ENCODE peak calls at places on chromosomes 2 and 18, in nine cellular contexts. Q is A549, T is body of pancreas, H is GM12892, R is adrenal gland, M is heart left ventricle, E is IMR-90, U is Peyer's patch, X is K562. O is an unnamed sample.

GRCh38 chr18:6022840-6023239 is 127.5 kb upstream of the TMEM200C start:
- DNase-seq in H (no peak), E (peak), Q (no peak), R (no peak), M (no peak), U (no peak), T (no peak), X (no peak), O (no peak)

GRCh38 chr2:229732897-229733296 is 18.5 kb upstream of the DNER start:
- DNase-seq in M (no peak), U (no peak), E (no peak), R (no peak), X (no peak), Q (no peak), T (no peak), H (no peak), O (no peak)

GRCh38 chr2:67649331-67650071 is 252.4 kb downstream of the ETAA1 start:
- DNase-seq in E (peak), U (no peak), X (no peak), T (peak), Q (no peak), R (peak), H (no peak), M (peak), O (no peak)

GRCh38 chr2:648476-649424 is 28.5 kb downstream of the TMEM18 start:
- DNase-seq in U (no peak), T (no peak), E (no peak), R (no peak), M (no peak), H (no peak), X (no peak), Q (no peak), O (peak)

GRCh38 chr2:5387421-5387820 is 304.8 kb upstream of the SOX11 start:
- DNase-seq in T (no peak), Q (no peak), M (no peak), U (no peak), E (no peak), R (no peak), X (no peak), H (no peak), O (no peak)

GRCh38 chr2:41907716-41908328 is 140.0 kb upstream of the PKDCC start:
- DNase-seq in E (peak), Q (no peak), X (peak), H (no peak), U (no peak), R (no peak), M (no peak), T (no peak), O (no peak)

GRCh38 chr2:218671077-218671653 is 637 bp downstream of the RNF25 start:
- DNase-seq in H (no peak), T (no peak), Q (peak), E (peak), U (no peak), X (no peak), R (no peak), M (no peak), O (no peak)

GRCh38 chr2:129877795-129878775 is 101.4 kb upstream of the RAB6C start:
- DNase-seq in H (peak), M (peak), Q (peak), T (no peak), X (no peak), E (peak), U (no peak), R (no peak), O (peak)

GRCh38 chr2:134513468-134513810 is 205.4 kb downstream of the TMEM163 start:
- DNase-seq in Q (no peak), T (no peak), R (no peak), X (no peak), M (no peak), H (no peak), U (no peak), E (no peak), O (no peak)

GRCh38 chr2:121479882-121480522 is 50.7 kb upstream of the RNU4ATAC start:
- DNase-seq in Q (no peak), R (peak), U (no peak), T (peak), E (no peak), H (no peak), X (peak), M (no peak), O (no peak)

GRCh38 chr2:84970266-84970955 is 550 bp upstream of the KCMF1 start:
- DNase-seq in Q (no peak), H (peak), T (peak), R (peak), X (peak), E (peak), U (peak), M (peak), O (peak)
- TF ChIP-seq POLR2A in Q (peak), H (peak), T (peak), R (peak), X (peak), E (peak), U (peak), M (no peak), O (no peak)

GRCh38 chr2:73980566-73980965 is 4.1 kb upstream of the TET3 start:
- DNase-seq in X (no peak), Q (no peak), U (no peak), R (peak), H (no peak), E (no peak), M (no peak), T (no peak), O (no peak)

GRCh38 chr2:73982140-73982617 is 2.5 kb upstream of the TET3 start:
- DNase-seq in T (no peak), M (no peak), U (no peak), Q (no peak), R (no peak), X (no peak), H (no peak), E (peak), O (peak)

GRCh38 chr2:73979686-73980085 is 5.0 kb upstream of the TET3 start:
- DNase-seq in T (no peak), E (peak), R (peak), M (no peak), H (no peak), Q (no peak), U (no peak), X (no peak), O (no peak)

GRCh38 chr2:73983322-73984202 is 1.1 kb upstream of the TET3 start:
- DNase-seq in R (no peak), U (peak), T (peak), M (no peak), E (no peak), H (peak), X (peak), Q (peak), O (peak)

DNA sequence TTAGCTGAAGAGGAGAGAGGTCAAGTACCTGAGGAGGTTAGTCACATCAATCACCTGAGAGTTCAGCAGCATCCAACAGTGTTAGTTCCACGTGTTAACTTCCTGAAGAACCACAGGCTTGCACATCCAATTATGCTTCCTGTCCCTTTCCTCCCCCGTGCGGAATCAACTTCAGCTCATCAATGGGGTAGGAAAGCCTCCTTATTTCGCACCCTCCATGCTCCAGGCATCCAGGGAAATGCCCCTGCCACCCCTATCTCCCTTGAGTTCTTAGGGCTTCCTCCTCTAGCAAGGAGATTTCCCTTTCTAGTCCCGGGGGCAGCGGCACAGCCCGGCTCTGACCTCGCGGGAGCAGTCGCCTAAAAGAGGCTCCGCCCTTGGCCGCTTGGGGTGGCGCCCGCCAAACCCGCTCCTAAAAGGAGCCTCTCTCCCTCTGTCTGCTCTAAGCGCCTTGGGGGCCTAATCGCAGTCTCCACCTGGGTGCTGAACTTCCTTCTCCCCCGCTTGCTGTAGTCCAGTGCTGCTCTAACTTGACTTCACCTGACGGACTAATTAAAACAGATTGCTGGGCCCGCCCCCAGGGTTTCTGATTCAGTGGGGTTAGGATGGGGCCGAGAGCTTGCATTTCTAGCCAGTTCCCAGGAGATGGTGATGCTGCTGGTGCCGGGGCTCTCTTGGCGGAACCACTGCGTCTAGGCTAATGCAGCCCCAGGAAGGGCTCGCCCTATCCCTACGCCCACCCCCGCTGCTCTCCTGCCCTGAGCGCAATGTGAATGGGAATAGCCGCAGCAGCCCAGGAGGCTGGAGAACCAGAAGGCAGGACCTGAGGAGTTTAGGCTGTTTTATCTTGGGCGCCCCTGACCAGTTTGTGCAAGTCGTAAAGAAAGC is 3.4 kb upstream of the TET3 start:
- DNase-seq in R (peak), E (no peak), M (peak), Q (peak), X (peak), H (peak), U (peak), T (peak), O (no peak)
- TF ChIP-seq POLR2A in R (no peak), E (no peak), M (no peak), Q (peak), X (peak), H (peak), U (no peak), T (no peak), O (no peak)

GRCh38 chr2:149815946-149816345 is 228.4 kb upstream of the MMADHC start:
- DNase-seq in T (no peak), R (no peak), M (no peak), H (no peak), Q (no peak), E (no peak), U (no peak), X (no peak), O (no peak)

GRCh38 chr2:149817206-149817605 is 229.6 kb upstream of the MMADHC start:
- DNase-seq in X (no peak), U (no peak), H (no peak), T (no peak), Q (no peak), M (no peak), E (no peak), R (no peak), O (no peak)

GRCh38 chr2:149814049-149814448 is 226.5 kb upstream of the MMADHC start:
- DNase-seq in H (no peak), R (no peak), M (no peak), X (no peak), T (no peak), Q (no peak), E (no peak), U (no peak), O (no peak)

DNA sequence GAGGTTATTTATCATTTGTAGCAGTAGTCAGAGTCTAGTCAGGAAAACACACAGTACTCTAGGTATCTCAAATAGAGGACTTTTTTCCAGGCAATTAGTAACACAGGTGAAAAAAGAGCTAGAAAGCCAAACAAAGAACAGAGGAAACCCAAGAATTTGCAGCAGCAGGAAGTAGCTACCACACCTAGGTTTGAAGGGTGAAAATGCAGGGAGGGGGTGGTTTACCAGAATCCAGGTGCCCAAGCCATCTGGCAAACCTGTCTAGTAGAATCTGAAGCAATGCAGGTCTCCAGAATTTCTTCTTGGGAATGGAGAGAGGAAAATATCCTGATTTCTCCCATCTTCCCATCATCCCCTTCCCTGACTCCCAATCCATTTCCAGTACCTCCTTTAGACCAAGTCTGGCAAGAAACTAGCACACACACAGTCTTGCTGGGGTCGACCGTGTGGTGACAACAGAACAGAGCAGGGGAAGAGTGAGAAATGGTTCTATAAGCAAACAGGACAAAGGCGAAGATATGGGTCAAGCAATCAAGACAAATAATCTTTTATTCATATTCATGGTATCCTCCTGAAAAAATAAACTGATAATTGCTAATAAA is 231.9 kb upstream of the MMADHC start:
- DNase-seq in U (no peak), H (no peak), X (no peak), M (no peak), Q (no peak), R (no peak), T (no peak), E (no peak), O (no peak)
- TF ChIP-seq POLR2A in U (no peak), H (no peak), X (no peak), M (no peak), Q (no peak), R (no peak), T (no peak), E (no peak), O (no peak)

GRCh38 chr2:190978389-190979053 is 35.5 kb downstream of the STAT1 start:
- DNase-seq in U (no peak), T (no peak), Q (no peak), E (peak), H (no peak), R (no peak), X (no peak), M (no peak), O (no peak)
- TF ChIP-seq POLR2A in U (no peak), T (no peak), Q (no peak), E (no peak), H (peak), R (no peak), X (no peak), M (no peak), O (no peak)

DNA sequence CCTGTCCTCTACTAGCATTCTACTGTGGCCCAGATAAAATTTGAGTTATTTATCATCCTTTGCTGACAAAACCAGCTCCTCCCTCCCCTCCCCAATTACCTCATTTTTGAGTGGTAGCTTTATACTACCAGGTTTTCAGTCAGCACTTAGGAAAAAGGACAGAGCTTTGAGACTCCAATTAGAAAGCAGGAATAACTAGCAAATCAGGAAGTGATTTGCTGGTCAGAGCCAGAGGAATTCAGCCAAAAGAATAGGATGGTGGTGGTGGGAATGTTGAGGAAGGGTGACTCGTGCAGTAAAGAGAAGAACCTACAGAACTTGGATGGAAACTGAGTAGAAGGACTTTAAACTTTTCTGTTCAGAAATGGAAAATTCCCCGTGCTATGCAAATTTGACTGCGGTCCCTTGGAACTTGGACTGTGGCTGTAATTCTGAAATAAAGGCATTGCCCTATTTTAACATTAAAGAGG is 3.7 kb downstream of the MYL12B start:
- DNase-seq in Q (no peak), R (no peak), U (no peak), M (no peak), T (no peak), H (no peak), X (peak), E (peak), O (no peak)
- TF ChIP-seq POLR2A in Q (no peak), R (no peak), U (no peak), M (no peak), T (no peak), H (no peak), X (no peak), E (no peak), O (no peak)

DNA sequence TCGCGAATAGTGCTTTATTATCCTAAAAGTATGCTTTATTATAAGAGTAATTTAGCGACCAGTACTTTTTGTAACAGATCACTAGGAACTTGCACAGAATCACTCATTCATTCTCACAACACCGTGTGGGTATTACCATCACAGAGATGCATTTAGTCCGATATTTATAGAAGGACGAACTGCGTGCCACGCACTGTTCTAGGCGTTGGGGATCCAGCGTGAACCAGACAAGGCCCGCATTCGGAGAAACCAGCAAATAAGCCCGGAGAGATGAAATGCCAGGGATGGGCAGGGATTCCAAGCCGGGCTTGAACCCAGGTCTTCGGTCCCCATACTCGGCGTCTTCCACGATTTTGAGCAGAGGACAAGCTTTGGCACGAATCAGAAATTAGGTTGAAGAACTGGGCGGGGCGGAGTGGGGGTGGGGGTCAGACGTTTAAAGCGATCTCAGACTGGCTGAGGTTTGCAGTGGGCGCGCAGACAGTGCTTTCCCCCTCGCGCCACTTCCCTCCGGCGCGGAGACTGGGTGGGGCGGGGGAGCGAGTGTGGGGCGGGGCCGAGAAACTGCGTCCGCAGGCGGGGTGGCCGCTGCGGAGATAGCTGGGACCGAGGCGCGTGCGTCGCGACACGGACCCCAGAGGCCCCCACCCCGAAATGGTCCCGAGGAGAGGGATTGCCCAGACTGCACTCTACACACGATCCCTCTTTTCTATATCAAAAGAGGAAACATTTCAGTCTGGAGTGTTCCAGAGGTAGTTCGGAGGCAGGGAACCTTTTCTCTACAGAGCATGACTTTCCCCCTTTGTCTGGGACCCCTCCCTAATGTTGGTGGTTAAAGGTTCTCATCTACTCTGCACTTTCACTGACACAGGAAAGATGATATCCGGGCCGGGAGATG is 1.1 kb upstream of the CXCR4 start:
- DNase-seq in R (peak), M (peak), X (peak), Q (no peak), T (peak), H (peak), E (no peak), U (peak), O (no peak)
- TF ChIP-seq POLR2A in R (no peak), M (no peak), X (no peak), Q (no peak), T (peak), H (no peak), E (no peak), U (no peak), O (no peak)

GRCh38 chr2:171673928-171674327 is 13.3 kb upstream of the DYNC1I2 start:
- DNase-seq in M (no peak), T (no peak), Q (no peak), E (peak), X (no peak), H (no peak), R (no peak), U (no peak), O (no peak)
- TF ChIP-seq POLR2A in M (no peak), T (no peak), Q (no peak), E (no peak), X (no peak), H (no peak), R (no peak), U (no peak), O (no peak)

GRCh38 chr2:86488561-86489250 is 47.5 kb downstream of the KDM3A start:
- DNase-seq in T (no peak), E (no peak), H (no peak), U (no peak), R (no peak), M (no peak), X (no peak), Q (no peak), O (no peak)
- TF ChIP-seq POLR2A in T (no peak), E (no peak), H (no peak), U (no peak), R (no peak), M (no peak), X (no peak), Q (no peak), O (no peak)

GRCh38 chr18:41721103-41721502 is 233.9 kb upstream of the PIK3C3 start:
- DNase-seq in U (no peak), H (no peak), R (no peak), Q (no peak), M (no peak), X (no peak), E (no peak), T (no peak), O (no peak)
- TF ChIP-seq POLR2A in U (no peak), H (no peak), R (no peak), Q (no peak), M (no peak), X (no peak), E (no peak), T (no peak), O (no peak)

GRCh38 chr2:238287702-238288649 is at the start of gene PER2:
- DNase-seq in U (peak), X (peak), T (peak), M (peak), R (peak), Q (peak), H (peak), E (peak), O (peak)

GRCh38 chr2:238290079-238290478 is 1.7 kb upstream of the PER2 start:
- DNase-seq in E (no peak), M (peak), R (no peak), Q (peak), H (no peak), X (peak), T (peak), U (peak), O (peak)

GRCh38 chr2:238286987-238287386 is 1.4 kb downstream of the PER2 start:
- DNase-seq in U (no peak), T (peak), E (no peak), M (no peak), Q (no peak), X (no peak), H (no peak), R (peak), O (no peak)

GRCh38 chr2:238289574-238289973 is 1.2 kb upstream of the PER2 start:
- DNase-seq in Q (no peak), H (no peak), X (no peak), T (no peak), M (no peak), R (no peak), U (no peak), E (no peak), O (no peak)

DNA sequence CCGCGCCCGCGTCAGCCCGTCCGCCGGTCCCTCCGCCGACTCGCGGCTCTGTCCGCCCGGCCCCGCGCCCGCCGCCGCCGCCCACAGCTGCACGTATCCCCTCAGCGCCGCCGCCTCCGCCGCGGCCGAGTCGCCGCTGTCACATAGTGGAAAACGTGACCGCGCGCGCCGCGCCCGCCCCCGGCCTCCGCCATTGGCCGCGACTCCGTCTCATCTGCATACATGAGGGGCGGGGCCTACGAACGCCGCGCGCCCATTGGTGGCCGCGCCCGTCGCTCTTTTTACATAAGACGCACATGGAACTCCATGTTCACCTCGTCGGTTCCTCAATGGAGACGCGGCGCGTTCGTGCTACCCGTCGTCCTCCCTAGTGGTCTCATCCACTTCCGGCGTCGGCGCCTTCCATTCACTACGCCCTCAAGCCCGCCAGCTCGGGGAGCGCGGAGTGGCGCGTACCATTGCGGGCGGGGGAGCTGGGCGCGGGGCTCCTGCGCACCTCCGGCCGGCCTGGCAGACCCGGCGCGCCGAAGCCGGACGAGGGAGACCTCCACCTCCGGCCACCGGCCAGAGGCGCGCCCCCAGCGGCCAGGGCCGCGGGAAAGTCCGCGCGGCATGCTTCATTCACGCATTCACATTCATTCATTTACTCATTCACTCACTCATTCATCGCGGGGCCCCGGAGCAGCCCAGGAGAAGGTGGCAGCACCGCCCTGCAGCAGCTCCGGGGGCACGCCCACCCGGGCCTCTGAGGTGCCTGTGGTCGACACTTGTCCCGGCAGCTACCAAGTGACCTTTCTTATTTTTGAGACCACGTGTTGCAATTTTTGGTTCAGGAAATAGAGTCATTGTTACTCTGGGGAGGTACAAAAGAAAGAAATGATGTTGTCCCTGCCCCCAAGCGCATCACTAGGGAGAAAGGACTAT is 502 bp upstream of the PER2 start:
- DNase-seq in U (peak), E (peak), T (peak), Q (peak), X (peak), R (peak), M (peak), H (peak), O (peak)
- TF ChIP-seq POLR2A in U (peak), E (peak), T (peak), Q (peak), X (peak), R (peak), M (peak), H (peak), O (peak)

O was measured in lower leg skin.